ENCODE peak calls at places on chromosomes 6 and 20, in eight cellular contexts. O, H, R, W, I, Y, G and C are unnamed samples.
A peak's percentile ranks its signal among the peaks of the same experiment; 100 is the strongest.

GRCh38 chr6:138162104-138162946 is 586 bp downstream of the ARFGEF3 start:
- DNase-seq in O (no peak), H (no peak), R (no peak), W (no peak), I (no peak), Y (no peak), G (peak; percentile 49), C (peak; percentile 48)

GRCh38 chr6:114739656-114740055 is 396.8 kb upstream of the HS3ST5 start:
- DNase-seq in O (no peak), H (no peak), R (no peak), W (no peak), I (no peak), Y (no peak), G (peak; percentile 5), C (no peak)

GRCh38 chr6:44041461-44042260 is 85.6 kb downstream of the MRPL14 start:
- DNase-seq in O (peak; percentile 81), H (peak; percentile 94), R (peak; percentile 92), W (no peak), I (peak; percentile 82), Y (no peak), G (peak; percentile 19), C (no peak)

GRCh38 chr6:46350714-46351113 is 140.5 kb downstream of the RCAN2 start:
- DNase-seq in O (no peak), H (no peak), R (no peak), W (no peak), I (no peak), Y (no peak), G (no peak), C (no peak)

GRCh38 chr6:163386329-163386910 is 28.1 kb upstream of the QKI start:
- DNase-seq in O (no peak), H (no peak), R (no peak), W (no peak), I (no peak), Y (no peak), G (no peak), C (no peak)

GRCh38 chr6:144283781-144284473 is 1.2 kb upstream of the UTRN start:
- DNase-seq in O (no peak), H (no peak), R (no peak), W (no peak), I (no peak), Y (no peak), G (no peak), C (no peak)

GRCh38 chr6:13431059-13431656 is 56.2 kb downstream of the GFOD1 start:
- DNase-seq in O (no peak), H (no peak), R (no peak), W (no peak), I (no peak), Y (no peak), G (no peak), C (no peak)

GRCh38 chr20:23094927-23095326 is 8.8 kb upstream of the CD93 start:
- DNase-seq in O (no peak), H (no peak), R (no peak), W (no peak), I (no peak), Y (no peak), G (no peak), C (no peak)

GRCh38 chr6:1678201-1678600 is 68.5 kb downstream of the FOXC1 start:
- DNase-seq in O (peak; percentile 13), H (no peak), R (no peak), W (no peak), I (no peak), Y (peak; percentile 14), G (peak; percentile 54), C (no peak)

GRCh38 chr6:12311106-12311505 is 20.9 kb downstream of the EDN1 start:
- DNase-seq in O (no peak), H (no peak), R (no peak), W (no peak), I (no peak), Y (no peak), G (peak; percentile 26), C (no peak)

GRCh38 chr20:32585011-32585518 is at the start of gene NOL4L:
- DNase-seq in O (peak; percentile 25), H (no peak), R (no peak), W (peak; percentile 40), I (peak; percentile 40), Y (no peak), G (peak; percentile 20), C (peak; percentile 62)

GRCh38 chr20:50399003-50399916 is 110.9 kb upstream of the PTPN1 start:
- DNase-seq in O (peak; percentile 90), H (no peak), R (no peak), W (no peak), I (peak; percentile 71), Y (peak; percentile 86), G (peak; percentile 54), C (no peak)

GRCh38 chr6:151070666-151071065 is 169.1 kb upstream of the AKAP12 start:
- DNase-seq in O (no peak), H (peak; percentile 51), R (no peak), W (no peak), I (no peak), Y (no peak), G (no peak), C (no peak)

GRCh38 chr20:54070187-54070987 is at the start of gene BCAS1:
- DNase-seq in O (no peak), H (no peak), R (no peak), W (no peak), I (no peak), Y (no peak), G (peak; percentile 64), C (peak; percentile 86)

GRCh38 chr20:6685181-6685582 is 82.3 kb upstream of the BMP2 start:
- DNase-seq in O (no peak), H (no peak), R (no peak), W (no peak), I (no peak), Y (no peak), G (no peak), C (no peak)

DNA sequence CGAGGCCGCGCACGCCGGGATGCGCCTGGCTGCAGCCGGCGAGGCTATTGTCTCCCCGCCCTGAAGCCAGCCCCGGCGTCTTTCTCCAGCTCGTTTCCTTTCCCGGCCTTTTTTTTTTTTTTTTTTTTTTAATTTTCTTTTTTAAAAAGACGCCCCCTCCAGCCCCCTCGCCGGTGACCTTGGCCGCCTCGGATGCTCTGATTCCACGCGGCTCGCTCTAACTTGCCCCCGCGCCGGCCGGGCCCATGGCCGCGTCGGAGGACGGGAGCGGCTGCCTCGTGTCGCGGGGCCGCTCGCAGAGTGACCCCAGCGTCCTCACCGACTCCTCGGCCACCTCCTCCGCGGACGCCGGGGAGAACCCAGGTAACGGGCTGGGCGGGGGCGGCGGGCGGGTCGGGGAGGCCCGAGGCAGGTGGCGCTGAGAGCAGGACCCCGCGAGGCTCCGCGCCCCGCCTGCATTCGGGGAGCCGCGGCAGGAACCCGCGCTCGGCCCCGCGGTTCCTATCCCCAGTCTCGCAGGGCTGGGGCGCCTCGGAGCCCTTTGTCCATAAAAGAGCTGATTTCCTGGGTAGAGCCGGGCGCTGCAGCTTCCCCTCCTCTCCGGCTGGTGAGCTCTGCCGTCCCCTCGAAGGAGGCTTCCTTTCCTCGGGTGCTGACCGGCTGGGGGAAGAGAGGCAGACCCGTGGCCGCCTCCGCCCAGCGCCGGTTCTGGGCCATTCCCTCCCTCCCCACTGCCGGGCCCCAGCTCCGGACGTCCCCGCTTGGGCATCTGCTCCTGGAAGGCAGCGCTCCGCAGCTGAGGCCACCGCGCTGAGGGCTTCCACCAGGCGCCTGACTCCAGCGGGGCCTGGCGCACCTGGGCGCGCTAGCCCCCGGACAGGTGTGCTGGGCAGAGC is 678 bp downstream of the PHACTR3 start:
- DNase-seq in O (no peak), H (no peak), R (no peak), W (no peak), I (no peak), Y (no peak), G (no peak), C (no peak)
- H3K4me3 ChIP-seq in O (peak overlapping the region; percentile 29), H (no peak overlapping the region), R (no peak overlapping the region), W (no peak overlapping the region), I (no peak overlapping the region), Y (peak overlapping the region; percentile 36), G (no peak overlapping the region), C (no peak overlapping the region)

GRCh38 chr6:36976509-36976908 is 9.5 kb downstream of the MTCH1 start:
- DNase-seq in O (no peak), H (no peak), R (no peak), W (no peak), I (no peak), Y (no peak), G (no peak), C (no peak)
- H3K36me3 ChIP-seq in O (no peaks in the 10 kb centered on the region), H (peaks cover 39% of the 10 kb centered on the region), R (peaks cover 90% of the 10 kb centered on the region), W (peaks cover 89% of the 10 kb centered on the region), I (no peaks in the 10 kb centered on the region), Y (peaks cover 15% of the 10 kb centered on the region), G (peaks cover 36% of the 10 kb centered on the region), C (peaks cover 17% of the 10 kb centered on the region)

GRCh38 chr6:35019171-35019570 is 122.0 kb downstream of the TCP11 start:
- DNase-seq in O (no peak), H (no peak), R (no peak), W (no peak), I (no peak), Y (no peak), G (no peak), C (no peak)

GRCh38 chr6:35017461-35018183 is 123.5 kb downstream of the TCP11 start:
- DNase-seq in O (peak; percentile 23), H (no peak), R (no peak), W (no peak), I (peak; percentile 73), Y (peak; percentile 64), G (peak; percentile 8), C (no peak)

GRCh38 chr6:35018746-35019145 is 122.4 kb downstream of the TCP11 start:
- DNase-seq in O (no peak), H (no peak), R (no peak), W (no peak), I (no peak), Y (no peak), G (no peak), C (no peak)

GRCh38 chr6:35016417-35017221 is 124.5 kb downstream of the TCP11 start:
- DNase-seq in O (peak; percentile 80), H (peak; percentile 26), R (no peak), W (no peak), I (peak; percentile 41), Y (peak; percentile 66), G (peak; percentile 23), C (no peak)

GRCh38 chr6:35018184-35018523 is 123.0 kb downstream of the TCP11 start:
- DNase-seq in O (no peak), H (no peak), R (no peak), W (no peak), I (no peak), Y (no peak), G (no peak), C (no peak)
- H3K4me3 ChIP-seq in O (peak overlapping the region; percentile 44), H (no peak overlapping the region), R (no peak overlapping the region), W (no peak overlapping the region), I (peak overlapping the region; percentile 39), Y (peak overlapping the region; percentile 48), G (no peak overlapping the region), C (no peak overlapping the region)

GRCh38 chr6:40585218-40585617 is 1.9 kb downstream of the LRFN2 start:
- DNase-seq in O (no peak), H (no peak), R (no peak), W (no peak), I (no peak), Y (no peak), G (no peak), C (no peak)
- H3K36me3 ChIP-seq in O (no peaks in the 10 kb centered on the region), H (no peaks in the 10 kb centered on the region), R (no peaks in the 10 kb centered on the region), W (no peaks in the 10 kb centered on the region), I (no peaks in the 10 kb centered on the region), Y (no peaks in the 10 kb centered on the region), G (no peaks in the 10 kb centered on the region), C (no peaks in the 10 kb centered on the region)